ENCODE peak calls at places on chromosomes 16 and 17, in ten cellular contexts. One of them, this sample, is unnamed.

GRCh38 chr16:30615358-30616076 is 5.3 kb upstream of the ZNF689 start:
- DNase-seq in K562: peak; percentile 18
- DNase-seq in A549: peak; percentile 84
- DNase-seq in Karpas-422: peak; percentile 96
- DNase-seq in IMR-90: peak; percentile 8
- DNase-seq in colonic mucosa: peak; percentile 81
- DNase-seq in hepatocyte: peak; percentile 45
- DNase-seq in PC-3: peak; percentile 50
- DNase-seq in cardiac fibroblast: peak; percentile 50
- DNase-seq in left ventricle myocardium inferior: peak; percentile 46
- DNase-seq in this sample: peak; percentile 81

GRCh38 chr17:72926171-72926570 is 166.3 kb downstream of the SLC39A11 start:
- DNase-seq in K562: no peak
- DNase-seq in A549: no peak
- DNase-seq in Karpas-422: no peak
- DNase-seq in IMR-90: peak; percentile 41
- DNase-seq in colonic mucosa: no peak
- DNase-seq in hepatocyte: no peak
- DNase-seq in PC-3: no peak
- DNase-seq in cardiac fibroblast: peak; percentile 52
- DNase-seq in left ventricle myocardium inferior: no peak
- DNase-seq in this sample: no peak

GRCh38 chr16:3143598-3144330 is 8.9 kb downstream of the ZNF213 start:
- DNase-seq in K562: no peak
- DNase-seq in A549: no peak
- DNase-seq in Karpas-422: no peak
- DNase-seq in IMR-90: no peak
- DNase-seq in colonic mucosa: peak; percentile 69
- DNase-seq in hepatocyte: peak; percentile 45
- DNase-seq in PC-3: no peak
- DNase-seq in cardiac fibroblast: no peak
- DNase-seq in left ventricle myocardium inferior: peak; percentile 68
- DNase-seq in this sample: no peak

GRCh38 chr16:87765776-87766484 is at the start of gene KLHDC4:
- DNase-seq in K562: peak; percentile 90
- DNase-seq in A549: peak; percentile 90
- DNase-seq in Karpas-422: peak; percentile 96
- DNase-seq in IMR-90: peak; percentile 82
- DNase-seq in colonic mucosa: peak; percentile 91
- DNase-seq in hepatocyte: peak; percentile 94
- DNase-seq in PC-3: peak; percentile 75
- DNase-seq in cardiac fibroblast: peak; percentile 87
- DNase-seq in left ventricle myocardium inferior: peak; percentile 91
- DNase-seq in this sample: peak; percentile 92

GRCh38 chr16:1745181-1745899 is 26.0 kb downstream of the NME3 start:
- DNase-seq in K562: no peak
- DNase-seq in A549: no peak
- DNase-seq in Karpas-422: no peak
- DNase-seq in IMR-90: peak; percentile 59
- DNase-seq in colonic mucosa: no peak
- DNase-seq in hepatocyte: no peak
- DNase-seq in PC-3: peak; percentile 36
- DNase-seq in cardiac fibroblast: peak; percentile 61
- DNase-seq in left ventricle myocardium inferior: no peak
- DNase-seq in this sample: no peak

GRCh38 chr16:68408428-68408827 is 39.9 kb downstream of the SMPD3 start:
- DNase-seq in K562: no peak
- DNase-seq in A549: no peak
- DNase-seq in Karpas-422: no peak
- DNase-seq in IMR-90: no peak
- DNase-seq in colonic mucosa: no peak
- DNase-seq in hepatocyte: no peak
- DNase-seq in PC-3: no peak
- DNase-seq in cardiac fibroblast: no peak
- DNase-seq in left ventricle myocardium inferior: no peak
- DNase-seq in this sample: no peak

GRCh38 chr17:79671387-79671752 is 59.4 kb upstream of the ENPP7 start:
- DNase-seq in K562: no peak
- DNase-seq in A549: no peak
- DNase-seq in Karpas-422: no peak
- DNase-seq in IMR-90: no peak
- DNase-seq in colonic mucosa: no peak
- DNase-seq in hepatocyte: no peak
- DNase-seq in PC-3: no peak
- DNase-seq in cardiac fibroblast: no peak
- DNase-seq in left ventricle myocardium inferior: peak; percentile 7
- DNase-seq in this sample: no peak

GRCh38 chr17:46995841-46996571 is 17.0 kb upstream of the RPRML start:
- DNase-seq in K562: no peak
- DNase-seq in A549: no peak
- DNase-seq in Karpas-422: no peak
- DNase-seq in IMR-90: peak; percentile 59
- DNase-seq in colonic mucosa: no peak
- DNase-seq in hepatocyte: no peak
- DNase-seq in PC-3: peak; percentile 64
- DNase-seq in cardiac fibroblast: peak; percentile 43
- DNase-seq in left ventricle myocardium inferior: no peak
- DNase-seq in this sample: no peak

GRCh38 chr16:49366669-49367068 is 6.9 kb upstream of the C16orf78 start:
- DNase-seq in K562: no peak
- DNase-seq in A549: no peak
- DNase-seq in Karpas-422: peak; percentile 56
- DNase-seq in IMR-90: no peak
- DNase-seq in colonic mucosa: no peak
- DNase-seq in hepatocyte: no peak
- DNase-seq in PC-3: no peak
- DNase-seq in cardiac fibroblast: no peak
- DNase-seq in left ventricle myocardium inferior: no peak
- DNase-seq in this sample: no peak

GRCh38 chr16:24851700-24852099 is 5.9 kb downstream of the SLC5A11 start:
- DNase-seq in K562: no peak
- DNase-seq in A549: peak; percentile 63
- DNase-seq in Karpas-422: no peak
- DNase-seq in IMR-90: peak; percentile 75
- DNase-seq in colonic mucosa: no peak
- DNase-seq in hepatocyte: no peak
- DNase-seq in PC-3: peak; percentile 48
- DNase-seq in cardiac fibroblast: peak; percentile 56
- DNase-seq in left ventricle myocardium inferior: no peak
- DNase-seq in this sample: no peak

GRCh38 chr17:82737981-82738877 is 2.8 kb downstream of the FN3K start:
- DNase-seq in K562: peak; percentile 49
- DNase-seq in A549: no peak
- DNase-seq in Karpas-422: no peak
- DNase-seq in IMR-90: peak; percentile 27
- DNase-seq in colonic mucosa: no peak
- DNase-seq in hepatocyte: peak; percentile 46
- DNase-seq in PC-3: no peak
- DNase-seq in cardiac fibroblast: peak; percentile 27
- DNase-seq in left ventricle myocardium inferior: peak; percentile 83
- DNase-seq in this sample: no peak

GRCh38 chr17:14019186-14019956 is 49.9 kb upstream of the COX10 start:
- DNase-seq in K562: peak; percentile 9
- DNase-seq in A549: no peak
- DNase-seq in Karpas-422: no peak
- DNase-seq in IMR-90: peak; percentile 57
- DNase-seq in colonic mucosa: no peak
- DNase-seq in hepatocyte: no peak
- DNase-seq in PC-3: peak; percentile 74
- DNase-seq in cardiac fibroblast: peak; percentile 57
- DNase-seq in left ventricle myocardium inferior: no peak
- DNase-seq in this sample: peak; percentile 26

GRCh38 chr16:9124908-9125584 is 33.6 kb downstream of the HAPSTR1 start:
- DNase-seq in K562: no peak
- DNase-seq in A549: no peak
- DNase-seq in Karpas-422: no peak
- DNase-seq in IMR-90: no peak
- DNase-seq in colonic mucosa: no peak
- DNase-seq in hepatocyte: no peak
- DNase-seq in PC-3: no peak
- DNase-seq in cardiac fibroblast: no peak
- DNase-seq in left ventricle myocardium inferior: no peak
- DNase-seq in this sample: no peak
- H3K4me3 ChIP-seq in K562: no peak overlapping the region
- H3K4me3 ChIP-seq in A549: no peak overlapping the region
- H3K4me3 ChIP-seq in Karpas-422: no peak overlapping the region
- H3K4me3 ChIP-seq in IMR-90: no peak overlapping the region
- H3K4me3 ChIP-seq in colonic mucosa: no peak overlapping the region
- H3K4me3 ChIP-seq in hepatocyte: no peak overlapping the region
- H3K4me3 ChIP-seq in PC-3: no peak overlapping the region
- H3K4me3 ChIP-seq in cardiac fibroblast: no peak overlapping the region
- H3K4me3 ChIP-seq in left ventricle myocardium inferior: no peak overlapping the region
- H3K4me3 ChIP-seq in this sample: no peak overlapping the region

DNA sequence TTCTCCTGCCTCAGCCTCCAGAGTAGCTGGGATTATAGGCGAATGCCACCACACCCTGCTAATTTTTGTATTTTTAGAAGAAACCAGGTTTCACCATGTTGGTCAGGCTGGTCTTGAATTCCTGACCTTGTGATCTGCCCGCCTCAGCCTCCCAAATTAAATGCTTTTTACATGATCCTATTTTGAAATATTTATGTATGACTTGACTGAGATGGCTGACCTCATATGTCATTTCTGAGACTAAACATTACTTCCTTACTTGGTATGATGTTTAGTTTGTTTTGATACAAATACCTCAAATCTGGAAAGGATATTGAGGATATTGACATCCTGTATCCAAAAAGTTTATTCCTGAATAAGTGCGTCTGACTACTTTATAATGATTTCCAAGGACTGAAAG is 11.9 kb downstream of the CALCOCO2 start:
- DNase-seq in K562: no peak
- DNase-seq in A549: no peak
- DNase-seq in Karpas-422: no peak
- DNase-seq in IMR-90: peak; percentile 20
- DNase-seq in colonic mucosa: no peak
- DNase-seq in hepatocyte: no peak
- DNase-seq in PC-3: no peak
- DNase-seq in cardiac fibroblast: peak; percentile 74
- DNase-seq in left ventricle myocardium inferior: no peak
- DNase-seq in this sample: no peak
- H3K4me3 ChIP-seq in K562: no peak overlapping the region
- H3K4me3 ChIP-seq in A549: no peak overlapping the region
- H3K4me3 ChIP-seq in Karpas-422: no peak overlapping the region
- H3K4me3 ChIP-seq in IMR-90: no peak overlapping the region
- H3K4me3 ChIP-seq in colonic mucosa: no peak overlapping the region
- H3K4me3 ChIP-seq in hepatocyte: no peak overlapping the region
- H3K4me3 ChIP-seq in PC-3: no peak overlapping the region
- H3K4me3 ChIP-seq in cardiac fibroblast: no peak overlapping the region
- H3K4me3 ChIP-seq in left ventricle myocardium inferior: peak overlapping the region; percentile 58
- H3K4me3 ChIP-seq in this sample: no peak overlapping the region

DNA sequence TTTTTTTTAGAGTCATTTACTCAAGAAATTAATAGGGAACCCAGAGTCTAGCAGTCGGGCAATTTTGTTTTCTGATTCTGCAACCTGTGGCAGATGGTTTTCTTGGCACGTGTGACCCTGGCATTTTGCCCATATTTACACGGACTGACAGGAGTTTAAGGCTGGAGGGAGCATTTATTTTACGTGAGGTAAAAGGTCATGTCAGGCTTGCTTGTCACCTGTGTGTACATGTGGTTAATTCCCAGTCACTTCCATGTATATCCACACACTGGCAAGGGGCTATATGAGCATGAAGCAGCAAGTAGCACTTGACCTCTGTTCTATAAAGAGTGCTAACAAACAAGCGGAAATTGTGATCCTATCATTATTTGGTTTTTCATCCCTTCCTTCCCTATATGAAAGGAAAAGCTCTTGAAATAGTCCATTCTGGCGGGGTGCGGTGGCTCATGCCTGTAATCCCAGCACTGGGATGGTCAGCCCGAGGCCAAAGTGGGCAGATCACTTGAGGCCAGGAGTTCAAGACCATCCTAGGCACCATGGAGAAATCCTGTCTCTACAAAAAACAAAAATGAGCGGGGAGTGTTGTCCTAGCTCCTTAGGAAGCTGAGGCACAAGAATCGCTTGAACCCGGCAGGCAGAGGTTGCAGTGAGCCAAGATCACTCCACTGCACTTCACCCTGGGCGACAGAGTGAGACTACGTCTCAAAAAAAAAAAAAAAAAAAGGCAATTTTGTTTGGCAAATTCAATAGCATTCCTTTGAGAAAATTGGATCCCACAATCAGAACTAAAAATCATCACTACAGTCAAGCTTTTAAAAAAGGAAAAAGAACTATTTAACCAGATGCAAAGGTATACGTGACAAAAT is 2.1 kb downstream of the SPAG9 start:
- DNase-seq in K562: no peak
- DNase-seq in A549: peak; percentile 45
- DNase-seq in Karpas-422: no peak
- DNase-seq in IMR-90: no peak
- DNase-seq in colonic mucosa: peak; percentile 90
- DNase-seq in hepatocyte: peak; percentile 58
- DNase-seq in PC-3: peak; percentile 37
- DNase-seq in cardiac fibroblast: no peak
- DNase-seq in left ventricle myocardium inferior: no peak
- DNase-seq in this sample: no peak
- H3K4me3 ChIP-seq in K562: peak overlapping the region; percentile 97
- H3K4me3 ChIP-seq in A549: peak overlapping the region; percentile 77
- H3K4me3 ChIP-seq in Karpas-422: peak overlapping the region; percentile 99
- H3K4me3 ChIP-seq in IMR-90: no peak overlapping the region
- H3K4me3 ChIP-seq in colonic mucosa: peak overlapping the region; percentile 77
- H3K4me3 ChIP-seq in hepatocyte: peak overlapping the region; percentile 97
- H3K4me3 ChIP-seq in PC-3: peak overlapping the region; percentile 98
- H3K4me3 ChIP-seq in cardiac fibroblast: peak overlapping the region; percentile 98
- H3K4me3 ChIP-seq in left ventricle myocardium inferior: peak overlapping the region; percentile 96
- H3K4me3 ChIP-seq in this sample: peak overlapping the region; percentile 71

GRCh38 chr16:15654591-15654990 is 4.5 kb downstream of the NDE1 start:
- DNase-seq in K562: no peak
- DNase-seq in A549: no peak
- DNase-seq in Karpas-422: no peak
- DNase-seq in IMR-90: no peak
- DNase-seq in colonic mucosa: no peak
- DNase-seq in hepatocyte: no peak
- DNase-seq in PC-3: no peak
- DNase-seq in cardiac fibroblast: no peak
- DNase-seq in left ventricle myocardium inferior: no peak
- DNase-seq in this sample: no peak

GRCh38 chr16:15653227-15653626 is 3.2 kb downstream of the NDE1 start:
- DNase-seq in K562: no peak
- DNase-seq in A549: no peak
- DNase-seq in Karpas-422: no peak
- DNase-seq in IMR-90: peak; percentile 97
- DNase-seq in colonic mucosa: no peak
- DNase-seq in hepatocyte: no peak
- DNase-seq in PC-3: peak; percentile 32
- DNase-seq in cardiac fibroblast: peak; percentile 80
- DNase-seq in left ventricle myocardium inferior: peak; percentile 24
- DNase-seq in this sample: no peak

GRCh38 chr16:15660203-15660601 is 10.2 kb downstream of the NDE1 start:
- DNase-seq in K562: no peak
- DNase-seq in A549: no peak
- DNase-seq in Karpas-422: no peak
- DNase-seq in IMR-90: no peak
- DNase-seq in colonic mucosa: no peak
- DNase-seq in hepatocyte: no peak
- DNase-seq in PC-3: no peak
- DNase-seq in cardiac fibroblast: no peak
- DNase-seq in left ventricle myocardium inferior: no peak
- DNase-seq in this sample: no peak

GRCh38 chr16:15658149-15658548 is 8.1 kb downstream of the NDE1 start:
- DNase-seq in K562: no peak
- DNase-seq in A549: no peak
- DNase-seq in Karpas-422: no peak
- DNase-seq in IMR-90: no peak
- DNase-seq in colonic mucosa: no peak
- DNase-seq in hepatocyte: no peak
- DNase-seq in PC-3: no peak
- DNase-seq in cardiac fibroblast: no peak
- DNase-seq in left ventricle myocardium inferior: no peak
- DNase-seq in this sample: no peak

GRCh38 chr16:15658556-15658955 is 8.5 kb downstream of the NDE1 start:
- DNase-seq in K562: no peak
- DNase-seq in A549: no peak
- DNase-seq in Karpas-422: no peak
- DNase-seq in IMR-90: no peak
- DNase-seq in colonic mucosa: no peak
- DNase-seq in hepatocyte: no peak
- DNase-seq in PC-3: no peak
- DNase-seq in cardiac fibroblast: no peak
- DNase-seq in left ventricle myocardium inferior: no peak
- DNase-seq in this sample: no peak
- H3K4me3 ChIP-seq in K562: no peak overlapping the region
- H3K4me3 ChIP-seq in A549: no peak overlapping the region
- H3K4me3 ChIP-seq in Karpas-422: no peak overlapping the region
- H3K4me3 ChIP-seq in IMR-90: no peak overlapping the region
- H3K4me3 ChIP-seq in colonic mucosa: no peak overlapping the region
- H3K4me3 ChIP-seq in hepatocyte: no peak overlapping the region
- H3K4me3 ChIP-seq in PC-3: no peak overlapping the region
- H3K4me3 ChIP-seq in cardiac fibroblast: no peak overlapping the region
- H3K4me3 ChIP-seq in left ventricle myocardium inferior: no peak overlapping the region
- H3K4me3 ChIP-seq in this sample: no peak overlapping the region

This sample was measured in NB4.